ENCODE peak calls at places on chromosomes 7 and 10, in four cellular contexts. G, S, L and O are unnamed samples.

GRCh38 chr10:73824146-73824725 is 12.8 kb upstream of the NDST2 start:
- DNase-seq in S (no peak), G (no peak), L (no peak), O (no peak)

GRCh38 chr7:16067695-16068094 is 353.6 kb downstream of the CRPPA start:
- DNase-seq in G (no peak), S (no peak), L (no peak), O (no peak)

GRCh38 chr7:136637826-136638225 is 230.6 kb upstream of the CHRM2 start:
- DNase-seq in L (no peak), G (no peak), S (no peak), O (no peak)

GRCh38 chr10:46542567-46543323 is 13.7 kb downstream of the GPRIN2 start:
- DNase-seq in S (no peak), L (no peak), G (no peak), O (no peak)

GRCh38 chr7:19772858-19773337 is 519 bp downstream of the TMEM196 start:
- DNase-seq in S (no peak), G (no peak), L (peak; percentile 30), O (no peak)

GRCh38 chr7:17548014-17548653 is 249.7 kb downstream of the AHR start:
- DNase-seq in L (no peak), G (no peak), S (no peak), O (no peak)

GRCh38 chr7:47039899-47040298 is 542.0 kb downstream of the TNS3 start:
- DNase-seq in G (no peak), L (no peak), S (no peak), O (no peak)

GRCh38 chr7:22584179-22584578 is 84.2 kb upstream of the STEAP1B start:
- DNase-seq in L (no peak), S (no peak), G (no peak), O (no peak)

GRCh38 chr7:75772081-75773077 is at the start of gene CCL26:
- DNase-seq in L (peak; percentile 76), S (peak; percentile 72), G (peak; percentile 83), O (peak; percentile 40)

GRCh38 chr10:50508315-50509051 is 115.3 kb downstream of the SGMS1 start:
- DNase-seq in S (no peak), G (no peak), L (no peak), O (no peak)

GRCh38 chr10:110576220-110576619 is 8.7 kb downstream of the SMC3 start:
- DNase-seq in S (peak; percentile 32), G (no peak), L (no peak), O (no peak)

GRCh38 chr10:90197766-90198165 is 496.4 kb downstream of the KIF20B start:
- DNase-seq in S (no peak), G (no peak), L (no peak), O (no peak)

GRCh38 chr7:311796-312195 is 21.8 kb downstream of the FOXL3 start:
- DNase-seq in L (no peak), S (no peak), G (no peak), O (no peak)

GRCh38 chr7:27781188-27781587 is 41.2 kb downstream of the TAX1BP1 start:
- DNase-seq in G (no peak), S (no peak), L (no peak), O (no peak)

GRCh38 chr7:18843979-18844378 is 273.5 kb downstream of the TWIST1 start:
- DNase-seq in G (no peak), L (no peak), S (no peak), O (no peak)

GRCh38 chr10:14186245-14186644 is 144.5 kb downstream of the FRMD4A start:
- DNase-seq in L (peak; percentile 17), G (no peak), S (no peak), O (no peak)

GRCh38 chr10:18683427-18683826 is 24.2 kb downstream of the ARL5B start:
- DNase-seq in L (no peak), G (no peak), S (no peak), O (no peak)

GRCh38 chr10:112782176-112782907 is 167.7 kb upstream of the TCF7L2 start:
- DNase-seq in G (peak; percentile 92), S (no peak), L (no peak), O (no peak)

GRCh38 chr7:16951483-16952080 is 69.8 kb upstream of the AGR3 start:
- DNase-seq in S (no peak), L (no peak), G (no peak), O (no peak)

GRCh38 chr7:135714534-135715009 is 13.4 kb downstream of the SLC13A4 start:
- DNase-seq in S (no peak), L (peak; percentile 33), G (no peak), O (no peak)

GRCh38 chr7:111833461-111833860 is 271.2 kb upstream of the IMMP2L start:
- DNase-seq in S (no peak), L (no peak), G (no peak), O (no peak)

GRCh38 chr7:138116156-138116555 is 39.9 kb downstream of the AKR1D1 start:
- DNase-seq in L (peak; percentile 40), G (no peak), S (no peak), O (no peak)

GRCh38 chr10:986881-987634 is 1.2 kb upstream of the GTPBP4 start:
- DNase-seq in G (no peak), S (peak; percentile 15), L (no peak), O (peak; percentile 84)

GRCh38 chr10:30783939-30784500 is 154.5 kb upstream of the LYZL2 start:
- DNase-seq in G (peak; percentile 86), L (peak; percentile 43), S (peak; percentile 85), O (peak; percentile 59)

GRCh38 chr7:51316262-51316665 is 345 bp downstream of the COBL start:
- DNase-seq in S (no peak), G (peak; percentile 54), L (peak; percentile 35), O (no peak)

GRCh38 chr7:81846398-81846797 is 76.6 kb upstream of the HGF start:
- DNase-seq in S (no peak), G (no peak), L (peak; percentile 10), O (no peak)

GRCh38 chr7:157840174-157840912 is 503.5 kb downstream of the DNAJB6 start:
- DNase-seq in S (no peak), L (no peak), G (no peak), O (no peak)

GRCh38 chr10:35797187-35797586 is 155.1 kb upstream of the FZD8 start:
- DNase-seq in S (no peak), G (no peak), L (no peak), O (no peak)

GRCh38 chr10:6713120-6713519 is 133.0 kb upstream of the PRKCQ start:
- DNase-seq in G (no peak), S (no peak), L (no peak), O (no peak)

GRCh38 chr7:110418651-110419270 is 672.2 kb upstream of the LRRN3 start:
- DNase-seq in G (no peak), S (no peak), L (no peak), O (no peak)

GRCh38 chr7:2572101-2572842 is 13.5 kb downstream of the IQCE start:
- DNase-seq in G (no peak), S (no peak), L (no peak), O (no peak)

GRCh38 chr10:81520688-81521087 is 354.3 kb upstream of the NRG3 start:
- DNase-seq in G (no peak), S (no peak), L (no peak), O (no peak)

DNA sequence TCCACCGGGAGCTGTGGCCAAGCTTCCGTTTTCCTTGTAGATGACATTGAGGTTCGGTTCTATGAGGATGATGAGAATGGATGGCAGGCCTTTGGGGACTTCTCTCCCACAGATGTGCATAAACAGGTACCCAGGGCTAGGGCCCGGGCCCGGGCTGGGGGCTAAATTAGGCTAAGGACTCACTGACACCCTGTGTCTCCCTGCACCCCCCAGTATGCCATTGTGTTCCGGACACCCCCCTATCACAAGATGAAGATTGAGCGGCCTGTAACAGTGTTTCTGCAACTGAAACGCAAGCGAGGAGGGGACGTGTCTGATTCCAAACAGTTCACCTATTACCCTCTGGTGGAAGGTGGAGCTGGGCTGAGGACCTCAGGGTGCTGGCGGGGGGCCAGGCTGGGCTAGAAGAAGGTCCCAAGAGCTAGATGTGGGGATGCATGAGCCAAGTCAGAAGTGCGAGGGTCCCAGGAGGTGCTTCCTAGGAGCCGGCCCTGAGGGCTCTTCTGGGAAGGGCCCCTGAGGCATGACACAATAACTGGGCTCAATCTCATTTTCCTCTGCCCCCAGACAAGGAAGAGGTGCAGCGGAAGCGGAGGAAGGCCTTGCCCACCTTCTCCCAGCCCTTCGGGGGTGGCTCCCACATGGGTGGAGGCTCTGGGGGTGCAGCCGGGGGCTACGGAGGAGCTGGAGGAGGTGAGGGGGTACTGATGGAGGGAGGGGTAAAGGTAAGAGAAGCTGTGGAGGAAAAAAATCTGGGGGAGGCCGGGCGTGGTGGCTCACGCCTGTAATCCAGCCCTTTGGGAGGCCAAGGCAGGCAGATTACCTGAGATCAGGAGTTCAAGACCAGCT is 2.9 kb downstream of the NFKB2 start:
- DNase-seq in G (no peak), S (no peak), L (no peak), O (no peak)
- H3K4me3 ChIP-seq in G (no peak overlapping the region), S (no peak overlapping the region), L (no peak overlapping the region), O (no peak overlapping the region)

DNA sequence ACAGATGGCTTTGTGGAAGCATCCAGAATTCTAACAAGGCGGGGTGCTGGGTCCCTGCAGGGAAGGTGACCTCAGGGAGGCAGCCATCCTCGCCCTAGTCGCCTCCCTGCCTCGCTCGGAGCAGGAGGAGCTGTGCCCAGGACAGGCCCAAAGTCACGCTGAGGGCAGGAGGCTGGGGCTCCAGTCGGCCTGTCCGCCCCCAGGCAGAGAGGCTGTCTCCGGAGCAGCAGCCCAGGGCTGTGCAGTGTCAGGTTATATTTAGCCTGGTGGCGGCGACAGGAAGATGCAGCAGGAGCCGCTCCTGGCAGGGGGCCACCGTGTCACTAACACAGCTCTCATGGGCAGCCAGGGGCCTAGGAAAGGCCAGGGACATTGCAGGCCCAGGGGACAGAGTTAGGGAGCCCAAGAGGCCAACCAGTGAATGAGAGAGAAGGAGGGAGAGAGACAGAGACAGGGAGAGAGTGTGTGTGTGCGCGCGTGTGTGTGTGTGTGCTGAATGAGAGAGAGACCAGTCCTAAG is 13.5 kb downstream of the KCNH2 start:
- DNase-seq in S (no peak), L (no peak), G (peak; percentile 74), O (no peak)
- H3K4me3 ChIP-seq in S (no peak overlapping the region), L (no peak overlapping the region), G (no peak overlapping the region), O (no peak overlapping the region)

GRCh38 chr10:5627486-5628044 is 38.8 kb downstream of the ASB13 start:
- DNase-seq in S (no peak), L (no peak), G (no peak), O (no peak)
- H3K4me3 ChIP-seq in S (no peak overlapping the region), L (no peak overlapping the region), G (no peak overlapping the region), O (no peak overlapping the region)

GRCh38 chr7:80159802-80160201 is 25.2 kb downstream of the GNAI1 start:
- DNase-seq in G (no peak), L (no peak), S (no peak), O (no peak)
- H3K4me3 ChIP-seq in G (no peak overlapping the region), L (no peak overlapping the region), S (no peak overlapping the region), O (no peak overlapping the region)

GRCh38 chr10:127737563-127738511 is 852 bp downstream of the FOXI2 start:
- DNase-seq in G (no peak), L (no peak), S (no peak), O (no peak)
- H3K4me3 ChIP-seq in G (no peak overlapping the region), L (no peak overlapping the region), S (no peak overlapping the region), O (no peak overlapping the region)